ENCODE peak calls at places on chromosome 20, in eight cellular contexts. B is epithelial cell of esophagus; L is activated gamma-delta T cell treated with Interleukin-2 at 50 U/mL for 16 hours; C is A172; T is SW480; R is T follicular helper cell; M is activated naive CD4-positive, alpha-beta T cell treated with anti-CD3 and anti-CD28 coated beads for 36 hours; S is nucleus accumbens. U is an unnamed sample.

GRCh38 chr20:57760698-57761412 is 51.0 kb upstream of the PMEPA1 start:
- DNase-seq in B (peak), L (no peak), C (no peak), T (no peak), R (no peak), M (no peak), S (no peak), U (no peak)

GRCh38 chr20:54650201-54650722 is 174.9 kb downstream of the DOK5 start:
- DNase-seq in B (no peak), L (no peak), C (no peak), T (no peak), R (no peak), M (no peak), S (no peak), U (no peak)

GRCh38 chr20:58978351-58979190 is 2.5 kb upstream of the NELFCD start:
- DNase-seq in B (no peak), L (no peak), C (no peak), T (no peak), R (no peak), M (no peak), S (no peak), U (no peak)

GRCh38 chr20:8126190-8126589 is 5.9 kb upstream of the PLCB1 start:
- DNase-seq in B (no peak), L (no peak), C (no peak), T (no peak), R (no peak), M (no peak), S (no peak), U (no peak)

GRCh38 chr20:11173936-11174335 is 500.1 kb upstream of the JAG1 start:
- DNase-seq in B (no peak), L (no peak), C (no peak), T (peak), R (no peak), M (no peak), S (no peak), U (no peak)

GRCh38 chr20:48236001-48236400 is 450.7 kb upstream of the SULF2 start:
- DNase-seq in B (no peak), L (no peak), C (no peak), T (no peak), R (no peak), M (no peak), S (no peak), U (no peak)

GRCh38 chr20:43800186-43800585 is 73.4 kb upstream of the GTSF1L start:
- DNase-seq in B (no peak), L (no peak), C (peak), T (no peak), R (no peak), M (no peak), S (no peak), U (no peak)

GRCh38 chr20:13307562-13308163 is 86.6 kb downstream of the ISM1 start:
- DNase-seq in B (no peak), L (no peak), C (no peak), T (no peak), R (no peak), M (no peak), S (no peak), U (no peak)

GRCh38 chr20:17631576-17632319 is 50.3 kb downstream of the RRBP1 start:
- DNase-seq in B (no peak), L (no peak), C (no peak), T (no peak), R (no peak), M (no peak), S (no peak), U (no peak)

GRCh38 chr20:40963505-40963845 is 65.1 kb upstream of the TOP1 start:
- DNase-seq in B (no peak), L (no peak), C (no peak), T (no peak), R (no peak), M (no peak), S (no peak), U (no peak)

GRCh38 chr20:53708129-53708968 is 114.7 kb upstream of the ZNF217 start:
- DNase-seq in B (no peak), L (no peak), C (peak), T (peak), R (no peak), M (peak), S (no peak), U (no peak)

GRCh38 chr20:47280228-47280627 is 76.3 kb downstream of the ZMYND8 start:
- DNase-seq in B (no peak), L (no peak), C (no peak), T (no peak), R (no peak), M (no peak), S (no peak), U (no peak)

GRCh38 chr20:35947489-35947888 is 6.8 kb downstream of the SCAND1 start:
- DNase-seq in B (peak), L (peak), C (peak), T (peak), R (no peak), M (peak), S (no peak), U (peak)

GRCh38 chr20:23232679-23233308 is 117.8 kb upstream of the NXT1 start:
- DNase-seq in B (no peak), L (no peak), C (no peak), T (no peak), R (no peak), M (no peak), S (no peak), U (no peak)

GRCh38 chr20:33687370-33687915 is 1.3 kb upstream of the E2F1 start:
- DNase-seq in B (no peak), L (no peak), C (no peak), T (no peak), R (no peak), M (no peak), S (no peak), U (no peak)

GRCh38 chr20:9114709-9115108 is 45.8 kb downstream of the PLCB4 start:
- DNase-seq in B (no peak), L (no peak), C (no peak), T (no peak), R (no peak), M (no peak), S (no peak), U (peak)

GRCh38 chr20:24993337-24994185 is 1.0 kb upstream of the APMAP start:
- DNase-seq in B (peak), L (no peak), C (peak), T (peak), R (no peak), M (no peak), S (no peak), U (peak)

GRCh38 chr20:18414140-18414539 is 52.7 kb downstream of the DZANK1 start:
- DNase-seq in B (no peak), L (no peak), C (no peak), T (no peak), R (no peak), M (no peak), S (no peak), U (no peak)

GRCh38 chr20:24842591-24843442 is 106.3 kb upstream of the CST7 start:
- DNase-seq in B (no peak), L (no peak), C (peak), T (no peak), R (no peak), M (no peak), S (no peak), U (no peak)

GRCh38 chr20:47318027-47318595 is 38.4 kb downstream of the ZMYND8 start:
- DNase-seq in B (peak), L (no peak), C (peak), T (peak), R (no peak), M (no peak), S (no peak), U (no peak)

GRCh38 chr20:17768267-17768666 is 68.5 kb downstream of the BANF2 start:
- DNase-seq in B (no peak), L (no peak), C (no peak), T (peak), R (no peak), M (no peak), S (no peak), U (no peak)

GRCh38 chr20:34705383-34706021 is 1.4 kb downstream of the TP53INP2 start:
- DNase-seq in B (peak), L (no peak), C (peak), T (peak), R (no peak), M (peak), S (no peak), U (peak)

GRCh38 chr20:43762911-43763310 is 36.1 kb upstream of the GTSF1L start:
- DNase-seq in B (no peak), L (no peak), C (no peak), T (no peak), R (no peak), M (no peak), S (no peak), U (no peak)

GRCh38 chr20:53408728-53409157 is 184.9 kb downstream of the ZNF217 start:
- DNase-seq in B (no peak), L (no peak), C (no peak), T (no peak), R (no peak), M (no peak), S (no peak), U (no peak)

GRCh38 chr20:37714973-37715657 is 21.3 kb downstream of the CTNNBL1 start:
- DNase-seq in B (peak), L (no peak), C (no peak), T (no peak), R (no peak), M (no peak), S (no peak), U (no peak)

GRCh38 chr20:39112196-39112743 is 150.1 kb downstream of the DHX35 start:
- DNase-seq in B (peak), L (no peak), C (peak), T (peak), R (no peak), M (peak), S (no peak), U (peak)

GRCh38 chr20:63782051-63782471 is 42.5 kb downstream of the SLC2A4RG start:
- DNase-seq in B (no peak), L (peak), C (no peak), T (no peak), R (peak), M (peak), S (no peak), U (no peak)

GRCh38 chr20:37640600-37641561 is 52.9 kb upstream of the CTNNBL1 start:
- DNase-seq in B (no peak), L (no peak), C (peak), T (no peak), R (no peak), M (no peak), S (no peak), U (peak)

GRCh38 chr20:35698298-35699126 is 640 bp downstream of the NFS1 start:
- DNase-seq in B (peak), L (peak), C (no peak), T (peak), R (no peak), M (no peak), S (no peak), U (peak)

GRCh38 chr20:34644951-34645350 is 31.9 kb downstream of the PIGU start:
- DNase-seq in B (no peak), L (no peak), C (no peak), T (no peak), R (no peak), M (no peak), S (no peak), U (no peak)

GRCh38 chr20:10313215-10313614 is 94.6 kb downstream of the SNAP25 start:
- DNase-seq in B (no peak), L (no peak), C (no peak), T (no peak), R (no peak), M (no peak), S (no peak), U (no peak)

GRCh38 chr20:36446557-36446956 is 94.8 kb upstream of the MYL9 start:
- DNase-seq in B (no peak), L (no peak), C (no peak), T (no peak), R (no peak), M (no peak), S (no peak), U (no peak)

GRCh38 chr20:33947709-33948295 is 45.9 kb upstream of the RALY start:
- DNase-seq in B (peak), L (peak), C (peak), T (peak), R (peak), M (peak), S (no peak), U (peak)

GRCh38 chr20:51221791-51222408 is 199.0 kb upstream of the KCNG1 start:
- DNase-seq in B (peak), L (no peak), C (no peak), T (peak), R (no peak), M (peak), S (no peak), U (no peak)

GRCh38 chr20:33812673-33813462 is 1.7 kb downstream of the CHMP4B start:
- DNase-seq in B (peak), L (no peak), C (peak), T (peak), R (no peak), M (peak), S (no peak), U (peak)

GRCh38 chr20:11814276-11814675 is 103.4 kb upstream of the BTBD3 start:
- DNase-seq in B (peak), L (no peak), C (peak), T (no peak), R (no peak), M (no peak), S (no peak), U (no peak)

U was measured in DMS53.